ENCODE peak calls at places on chromosomes 6 and 20, in four cellular contexts. L is MM.1S, D is uterus, S is stomach. W is an unnamed sample.

GRCh38 chr6:97401533-97401932 is 118.5 kb upstream of the MMS22L start:
- DNase-seq in L (no peak), D (no peak), S (no peak), W (no peak)

GRCh38 chr20:58485326-58485725 is 29.9 kb downstream of the APCDD1L start:
- DNase-seq in L (no peak), D (no peak), S (no peak), W (no peak)

GRCh38 chr6:53771780-53772624 is 22.8 kb upstream of the LRRC1 start:
- DNase-seq in L (no peak), D (no peak), S (no peak), W (no peak)

GRCh38 chr6:25369450-25370086 is 90.4 kb downstream of the CARMIL1 start:
- DNase-seq in L (peak), D (no peak), S (peak), W (peak)

GRCh38 chr20:51934301-51935002 is 132.1 kb upstream of the SALL4 start:
- DNase-seq in L (no peak), D (no peak), S (no peak), W (no peak)

GRCh38 chr6:118739976-118740771 is 88.8 kb upstream of the CEP85L start:
- DNase-seq in L (no peak), D (no peak), S (no peak), W (no peak)

GRCh38 chr6:10343320-10343719 is 71.6 kb downstream of the TFAP2A start:
- DNase-seq in L (no peak), D (no peak), S (no peak), W (no peak)

GRCh38 chr20:57625181-57625958 is 5.1 kb upstream of the ZBP1 start:
- DNase-seq in L (no peak), D (no peak), S (no peak), W (no peak)

GRCh38 chr20:57624124-57624523 is 3.9 kb upstream of the ZBP1 start:
- DNase-seq in L (no peak), D (no peak), S (no peak), W (no peak)

GRCh38 chr6:160015778-160016684 is 47.1 kb downstream of the IGF2R start:
- DNase-seq in L (peak), D (no peak), S (no peak), W (peak)

GRCh38 chr20:483791-484644 is 21.7 kb upstream of the TBC1D20 start:
- DNase-seq in L (no peak), D (peak), S (no peak), W (peak)

GRCh38 chr6:106279179-106279578 is 46.4 kb downstream of the ATG5 start:
- DNase-seq in L (no peak), D (no peak), S (no peak), W (no peak)

GRCh38 chr6:168355716-168356522 is 36.3 kb upstream of the DACT2 start:
- DNase-seq in L (no peak), D (peak), S (peak), W (peak)

GRCh38 chr6:78462728-78463127 is 404.6 kb upstream of the IRAK1BP1 start:
- DNase-seq in L (no peak), D (no peak), S (no peak), W (no peak)

GRCh38 chr6:56529594-56530191 is 113.0 kb downstream of the DST start:
- DNase-seq in L (no peak), D (no peak), S (no peak), W (no peak)

DNA sequence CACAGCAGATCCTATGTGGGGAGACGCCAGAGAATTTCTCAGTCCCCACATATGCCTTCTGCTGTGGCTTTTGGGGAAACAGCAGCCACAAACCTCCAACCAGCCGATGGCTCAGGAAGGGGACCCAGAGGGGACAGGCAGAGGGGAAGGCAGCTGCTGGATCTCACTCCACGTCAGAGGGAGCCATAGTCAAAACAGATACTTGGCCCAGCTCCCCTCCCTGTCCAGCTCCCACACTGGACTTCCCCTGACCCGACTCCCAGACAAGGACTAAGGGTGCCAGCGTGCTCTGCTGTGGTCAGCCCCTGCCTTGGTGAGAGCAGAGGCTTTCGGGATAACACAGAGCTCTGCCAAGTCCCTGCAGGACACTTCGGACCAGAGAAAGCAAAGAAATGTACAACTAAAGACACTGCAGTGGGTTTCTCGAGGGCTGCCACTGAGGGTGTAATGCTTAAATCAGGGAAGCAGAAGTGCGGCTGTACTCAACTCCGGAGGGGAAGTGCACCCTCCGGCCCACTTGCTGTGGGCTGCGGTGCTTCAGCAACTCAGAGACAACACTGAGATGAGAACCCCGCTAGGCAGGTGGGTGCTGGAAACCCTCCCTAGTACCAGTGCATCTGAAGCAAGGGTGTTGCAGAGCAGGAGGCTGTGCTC is 47.2 kb downstream of the RRBP1 start:
- DNase-seq in L (no peak), D (peak), S (no peak), W (peak)
- H3K27ac ChIP-seq in L (no peak), D (peak), S (peak), W (no peak)

GRCh38 chr6:75494290-75494689 is 690 bp upstream of the FILIP1 start:
- DNase-seq in L (no peak), D (no peak), S (no peak), W (no peak)
- H3K4me3 ChIP-seq in L (no peak), D (peak), S (no peak), W (peak)

DNA sequence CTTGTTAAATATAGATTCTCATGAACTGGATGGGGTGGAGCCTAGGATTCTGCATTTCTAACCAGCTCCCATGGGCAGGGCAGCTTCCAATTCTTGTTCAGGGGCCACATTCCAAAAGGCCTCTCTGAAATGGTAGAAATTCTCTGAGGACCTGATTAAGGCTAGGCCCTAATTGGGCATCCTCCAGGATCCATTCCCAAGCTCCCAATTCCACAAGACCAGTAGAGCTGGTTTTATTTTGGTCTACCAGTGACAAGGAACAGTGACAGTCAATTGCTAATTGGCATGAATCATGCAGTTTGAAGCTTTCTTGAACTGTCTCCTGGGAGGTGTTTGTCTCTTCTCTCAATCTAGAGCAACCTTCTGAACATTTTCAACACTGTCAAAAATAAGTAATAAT is 3.0 kb downstream of the THBD start:
- DNase-seq in L (no peak), D (no peak), S (no peak), W (no peak)
- H3K27ac ChIP-seq in L (no peak), D (no peak), S (no peak), W (no peak)

GRCh38 chr6:167120557-167121030 is 2.3 kb upstream of the CCR6 start:
- DNase-seq in L (no peak), D (no peak), S (no peak), W (no peak)
- H3K4me3 ChIP-seq in L (no peak), D (no peak), S (no peak), W (no peak)

DNA sequence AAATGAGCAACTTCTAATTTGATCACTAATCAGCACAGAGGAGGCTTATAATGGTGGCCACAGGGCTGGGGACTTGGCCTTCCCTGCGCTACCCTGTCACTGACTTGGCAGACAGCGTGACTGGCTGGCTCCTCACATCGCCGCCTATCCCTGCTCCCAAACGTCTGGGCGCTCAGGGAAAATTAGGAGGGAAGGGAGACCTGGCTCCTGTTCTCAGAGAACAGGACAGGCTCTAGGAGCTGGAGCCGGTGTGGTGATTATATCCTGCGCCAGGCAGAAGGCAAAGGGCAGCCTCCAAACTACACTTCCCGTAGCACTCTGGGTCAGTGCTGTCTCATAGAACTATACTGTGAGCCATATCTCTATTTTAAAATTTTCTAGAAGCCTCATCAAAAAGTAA is 53.4 kb downstream of the VEGFA start:
- DNase-seq in L (no peak), D (no peak), S (no peak), W (no peak)
- H3K27ac ChIP-seq in L (no peak), D (no peak), S (peak), W (no peak)

GRCh38 chr6:90583179-90583578 is 3.7 kb downstream of the MAP3K7 start:
- DNase-seq in L (no peak), D (no peak), S (no peak), W (no peak)
- H3K4me3 ChIP-seq in L (no peak), D (no peak), S (no peak), W (no peak)

GRCh38 chr6:111759836-111760785 is 113.1 kb downstream of the FYN start:
- DNase-seq in L (no peak), D (no peak), S (no peak), W (no peak)

GRCh38 chr6:111764238-111765182 is 108.7 kb downstream of the FYN start:
- DNase-seq in L (no peak), D (no peak), S (no peak), W (no peak)

GRCh38 chr6:111759413-111759835 is 113.8 kb downstream of the FYN start:
- DNase-seq in L (no peak), D (no peak), S (no peak), W (no peak)

GRCh38 chr6:111763381-111763780 is 109.9 kb downstream of the FYN start:
- DNase-seq in L (no peak), D (no peak), S (no peak), W (no peak)

DNA sequence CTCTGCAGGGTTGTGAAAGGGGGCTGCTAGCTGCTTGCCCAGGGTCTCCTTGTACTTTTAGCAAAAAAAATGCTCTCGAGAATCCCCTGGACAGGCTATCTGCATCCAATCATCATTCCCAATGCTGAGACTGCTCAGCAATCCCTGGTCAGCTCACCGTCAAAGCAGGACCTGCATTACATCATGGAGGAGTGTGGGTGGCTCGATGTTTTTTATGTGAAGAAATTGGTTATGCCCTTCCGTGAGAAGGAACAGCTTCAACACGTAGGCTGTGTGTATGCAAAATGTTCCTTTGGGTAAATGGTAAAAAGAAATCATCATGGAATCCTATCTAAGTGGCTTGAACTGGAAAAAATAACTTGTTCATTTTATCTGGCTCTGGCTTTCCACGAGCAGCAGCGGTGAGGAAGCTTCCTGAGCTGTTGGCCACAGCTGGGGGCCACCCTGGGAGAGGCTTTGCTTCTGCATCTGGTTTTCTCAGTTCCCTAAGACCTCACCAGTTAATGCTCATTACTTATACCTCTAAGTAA is 111.4 kb downstream of the FYN start:
- DNase-seq in L (no peak), D (no peak), S (no peak), W (no peak)
- H3K27ac ChIP-seq in L (no peak), D (peak), S (peak), W (no peak)

DNA sequence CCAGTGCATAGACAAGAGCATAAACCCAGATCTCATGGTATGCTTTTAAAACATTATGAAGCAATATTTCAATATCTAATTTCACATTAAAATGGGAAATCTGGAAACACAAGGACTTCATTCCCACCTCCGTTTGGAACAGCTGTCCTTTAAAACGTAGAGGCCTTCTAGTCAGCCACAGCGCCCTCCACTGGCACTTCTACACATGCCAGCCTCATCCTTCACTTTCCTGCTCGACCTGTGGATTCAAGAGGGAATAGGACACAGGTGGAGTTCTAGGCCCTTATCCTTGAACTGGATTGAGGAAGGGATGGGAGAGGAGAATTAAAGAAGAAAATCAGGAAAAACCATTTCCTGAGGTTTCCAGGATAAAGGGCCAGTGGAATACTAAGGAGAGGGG is 85.6 kb downstream of the LYRM4 start:
- DNase-seq in L (no peak), D (no peak), S (no peak), W (no peak)
- H3K4me3 ChIP-seq in L (peak), D (no peak), S (no peak), W (no peak)